ENCODE peak calls at places on chromosomes 6 and 20, in five cellular contexts. Y is H9, E is neuronal stem cell, W is H1, O is trophoblast cell. M is an unnamed sample.

GRCh38 chr6:139425780-139426179 is 51.3 kb upstream of the CITED2 start:
- DNase-seq in Y (no peak), E (no peak), W (no peak), O (peak), M (no peak)

GRCh38 chr6:106735828-106736227 is 106.5 kb downstream of the QRSL1 start:
- DNase-seq in Y (no peak), E (no peak), W (no peak), O (no peak), M (no peak)

GRCh38 chr6:32578962-32579361 is 10.7 kb downstream of the HLA-DRB1 start:
- DNase-seq in Y (no peak), E (no peak), W (no peak), O (no peak), M (no peak)

GRCh38 chr6:15547379-15547778 is 115.4 kb downstream of the DTNBP1 start:
- DNase-seq in Y (no peak), E (no peak), W (no peak), O (peak), M (peak)

GRCh38 chr6:79878142-79878748 is 69.1 kb downstream of the ELOVL4 start:
- DNase-seq in Y (no peak), E (no peak), W (no peak), O (peak), M (peak)

GRCh38 chr6:149364558-149364957 is 35.5 kb upstream of the SUMO4 start:
- DNase-seq in Y (no peak), E (no peak), W (no peak), O (no peak), M (peak)

GRCh38 chr20:33789109-33789857 is 21.9 kb upstream of the CHMP4B start:
- DNase-seq in Y (no peak), E (no peak), W (no peak), O (peak), M (peak)

GRCh38 chr6:4950849-4951533 is 52.8 kb downstream of the RPP40 start:
- DNase-seq in Y (no peak), E (no peak), W (peak), O (peak), M (no peak)

GRCh38 chr20:51639206-51639832 is 96.8 kb upstream of the NFATC2 start:
- DNase-seq in Y (peak), E (peak), W (peak), O (peak), M (peak)

GRCh38 chr20:4956200-4956810 is 45.0 kb downstream of the SLC23A2 start:
- DNase-seq in Y (no peak), E (peak), W (no peak), O (peak), M (peak)

GRCh38 chr6:109340811-109341210 is 41.5 kb downstream of the CD164 start:
- DNase-seq in Y (no peak), E (no peak), W (no peak), O (no peak), M (no peak)

GRCh38 chr20:54110041-54110440 is 39.6 kb upstream of the BCAS1 start:
- DNase-seq in Y (no peak), E (no peak), W (no peak), O (no peak), M (no peak)

GRCh38 chr6:161111256-161111655 is 119.7 kb downstream of the MAP3K4 start:
- DNase-seq in Y (no peak), E (no peak), W (no peak), O (no peak), M (no peak)

GRCh38 chr6:161109366-161109765 is 117.8 kb downstream of the MAP3K4 start:
- DNase-seq in Y (no peak), E (no peak), W (no peak), O (no peak), M (no peak)

GRCh38 chr6:161110380-161110779 is 118.8 kb downstream of the MAP3K4 start:
- DNase-seq in Y (no peak), E (no peak), W (no peak), O (no peak), M (no peak)

GRCh38 chr6:161107779-161108380 is 116.3 kb downstream of the MAP3K4 start:
- DNase-seq in Y (no peak), E (no peak), W (no peak), O (no peak), M (no peak)

GRCh38 chr6:161108886-161109285 is 117.3 kb downstream of the MAP3K4 start:
- DNase-seq in Y (no peak), E (no peak), W (no peak), O (peak), M (no peak)
- H2BK12ac ChIP-seq in Y (no peak), E (no peak), W (no peak), O (no peak), M (no peak)

GRCh38 chr6:35392773-35393672 is 50.7 kb downstream of the PPARD start:
- DNase-seq in Y (no peak), E (no peak), W (no peak), O (no peak), M (no peak)
- H2BK120ac ChIP-seq in Y (no peak), E (no peak), W (no peak), O (no peak), M (no peak)

DNA sequence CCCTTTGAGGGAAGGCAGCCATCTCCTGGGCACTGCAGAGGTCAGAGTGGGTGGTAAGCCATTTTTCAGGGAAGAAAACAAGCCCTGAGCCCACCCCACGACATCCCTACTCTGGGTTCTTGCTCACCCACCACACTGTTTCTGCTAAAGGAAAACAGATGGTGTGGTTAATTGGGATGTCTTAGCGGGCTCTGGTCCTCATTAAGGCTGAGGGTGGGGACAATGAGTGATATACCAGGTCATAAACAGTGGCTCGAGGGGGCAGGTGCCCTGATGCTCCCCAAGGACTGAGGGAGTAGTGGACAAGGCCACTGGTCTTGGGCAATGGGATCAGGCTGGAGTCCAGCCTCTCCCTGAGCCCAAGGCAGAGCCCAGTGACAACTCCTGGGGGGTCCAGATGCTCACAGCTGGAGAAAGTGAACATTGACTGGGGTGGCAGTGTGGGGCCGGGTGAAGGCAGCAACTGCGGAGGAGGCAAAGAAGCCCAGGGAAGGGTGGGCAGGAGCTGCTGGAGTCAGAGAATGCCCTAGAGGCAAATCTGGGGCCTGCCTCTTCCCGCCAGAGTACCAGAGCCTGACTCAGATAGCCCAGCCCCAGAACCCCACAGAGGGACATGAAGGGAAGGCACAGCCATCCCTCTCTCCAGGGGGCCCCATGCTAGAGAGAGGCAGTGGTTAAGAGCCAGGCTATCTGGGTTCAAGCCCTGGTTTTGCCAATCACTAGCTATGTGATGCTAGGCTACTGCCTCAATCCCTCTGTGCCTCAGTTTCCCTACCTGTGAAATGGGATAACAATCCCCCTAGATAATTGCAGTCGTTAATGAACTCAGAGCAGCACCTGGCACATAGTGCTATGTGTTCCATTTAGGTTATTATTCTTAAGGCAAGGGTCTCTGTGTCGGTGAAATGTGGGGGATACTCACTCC is 72.4 kb downstream of the MRPL14 start:
- DNase-seq in Y (no peak), E (no peak), W (no peak), O (no peak), M (peak)
- H2BK5ac ChIP-seq in Y (no peak), E (no peak), W (no peak), O (no peak), M (no peak)

DNA sequence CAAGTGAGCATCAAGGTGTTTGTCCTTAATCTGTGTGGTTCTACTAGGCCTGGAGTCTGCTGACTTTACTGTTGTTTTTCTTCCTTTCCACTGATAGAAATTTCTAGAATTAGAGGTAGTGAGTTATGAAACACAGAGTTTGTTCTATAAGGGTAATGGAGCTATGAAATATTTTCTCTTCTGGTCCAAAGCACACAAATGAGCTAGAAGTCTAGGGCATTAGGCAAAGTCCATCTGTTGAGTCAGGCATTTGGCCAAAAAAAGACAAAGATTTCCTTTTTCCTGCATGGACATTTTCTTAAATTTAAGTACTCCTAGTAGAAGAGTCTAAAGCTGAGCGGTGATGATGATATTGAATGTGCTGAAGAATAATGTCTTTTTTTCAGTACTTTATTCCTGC is 174.3 kb upstream of the STXBP5 start:
- DNase-seq in Y (no peak), E (no peak), W (no peak), O (no peak), M (no peak)
- H2BK12ac ChIP-seq in Y (no peak), E (no peak), W (no peak), O (no peak), M (no peak)